ENCODE peak calls at places on chromosome 22, in six cellular contexts. Q is right atrium auricular region, T is upper lobe of left lung, K is GM19239, A is neural crest cell, H is HEK293T. F is an unnamed sample.

GRCh38 chr22:48836673-48837340 is 990.9 kb downstream of the BRD1 start:
- DNase-seq in Q (no peak), T (no peak), K (no peak), A (no peak), H (no peak), F (no peak)

GRCh38 chr22:44648821-44649566 is 53.0 kb upstream of the PRR5 start:
- DNase-seq in Q (no peak), T (no peak), K (no peak), A (no peak), H (no peak), F (no peak)

GRCh38 chr22:46813816-46814597 is 51.6 kb downstream of the TBC1D22A start:
- DNase-seq in Q (no peak), T (no peak), K (no peak), A (no peak), H (no peak), F (no peak)

GRCh38 chr22:31630331-31631329 is 31.4 kb downstream of the PISD start:
- DNase-seq in Q (peak; percentile 91), T (peak; percentile 90), K (peak; percentile 87), A (peak; percentile 67), H (peak; percentile 76), F (peak; percentile 94)

GRCh38 chr22:37241351-37242142 is 2.5 kb downstream of the RAC2 start:
- DNase-seq in Q (no peak), T (peak; percentile 71), K (no peak), A (no peak), H (no peak), F (peak; percentile 51)

GRCh38 chr22:29216873-29217666 is 11.4 kb downstream of the EMID1 start:
- DNase-seq in Q (no peak), T (no peak), K (no peak), A (no peak), H (no peak), F (no peak)

GRCh38 chr22:44616461-44616860 is 85.5 kb upstream of the PRR5 start:
- DNase-seq in Q (no peak), T (no peak), K (no peak), A (no peak), H (no peak), F (no peak)

GRCh38 chr22:45318168-45318557 is 8.4 kb downstream of the FAM118A start:
- DNase-seq in Q (peak; percentile 92), T (peak; percentile 65), K (peak; percentile 72), A (no peak), H (peak; percentile 70), F (no peak)